ENCODE peak calls at places on chromosome 2, in six cellular contexts. K is trophoblast cell, Q is H9, U is H1, P is IMR-90, T is neuronal stem cell. D is an unnamed sample.

GRCh38 chr2:16228471-16228870 is 288.1 kb downstream of the MYCN start:
- DNase-seq in T (no peak), Q (no peak), U (no peak), P (no peak), K (no peak), D (no peak)

GRCh38 chr2:217593732-217594131 is 409.1 kb downstream of the TNS1 start:
- DNase-seq in K (no peak), U (no peak), T (no peak), Q (no peak), P (no peak), D (no peak)

GRCh38 chr2:218984239-218985020 is 554 bp downstream of the FEV start:
- DNase-seq in K (no peak), U (peak; percentile 73), Q (peak; percentile 58), P (no peak), T (no peak), D (no peak)

GRCh38 chr2:181764095-181764963 is 84.0 kb upstream of the NEUROD1 start:
- DNase-seq in K (no peak), P (no peak), T (no peak), Q (no peak), U (no peak), D (no peak)

GRCh38 chr2:241051578-241052487 is 50.3 kb downstream of the MTERF4 start:
- DNase-seq in P (no peak), U (peak; percentile 37), T (no peak), K (no peak), Q (no peak), D (no peak)

GRCh38 chr2:127607399-127607908 is 38.5 kb upstream of the GPR17 start:
- DNase-seq in U (no peak), P (no peak), Q (peak; percentile 12), K (no peak), T (no peak), D (no peak)

GRCh38 chr2:27284989-27285388 is 2.8 kb downstream of the TRIM54 start:
- DNase-seq in Q (no peak), T (no peak), P (no peak), K (no peak), U (no peak), D (no peak)

GRCh38 chr2:238467062-238467461 is 40.3 kb downstream of the ASB1 start:
- DNase-seq in T (no peak), P (no peak), U (no peak), K (no peak), Q (no peak), D (no peak)

GRCh38 chr2:40820319-40820718 is 368.4 kb upstream of the SLC8A1 start:
- DNase-seq in U (no peak), P (peak; percentile 1), K (no peak), T (no peak), Q (no peak), D (no peak)

GRCh38 chr2:34104601-34105000 is 505.5 kb upstream of the FAM98A start:
- DNase-seq in K (no peak), T (no peak), Q (no peak), U (no peak), P (peak; percentile 23), D (peak; percentile 17)

GRCh38 chr2:45968946-45969584 is 317.6 kb downstream of the PRKCE start:
- DNase-seq in K (no peak), P (peak; percentile 45), U (no peak), Q (no peak), T (no peak), D (no peak)

GRCh38 chr2:185978634-185979405 is 240.2 kb downstream of the FSIP2 start:
- DNase-seq in P (peak; percentile 4), T (no peak), U (no peak), Q (no peak), K (no peak), D (peak; percentile 80)

GRCh38 chr2:185979546-185980071 is 241.0 kb downstream of the FSIP2 start:
- DNase-seq in U (no peak), P (no peak), Q (no peak), K (peak; percentile 51), T (no peak), D (peak; percentile 52)

GRCh38 chr2:185984670-185985069 is 246.1 kb downstream of the FSIP2 start:
- DNase-seq in Q (no peak), K (no peak), P (no peak), U (no peak), T (no peak), D (peak; percentile 53)

DNA sequence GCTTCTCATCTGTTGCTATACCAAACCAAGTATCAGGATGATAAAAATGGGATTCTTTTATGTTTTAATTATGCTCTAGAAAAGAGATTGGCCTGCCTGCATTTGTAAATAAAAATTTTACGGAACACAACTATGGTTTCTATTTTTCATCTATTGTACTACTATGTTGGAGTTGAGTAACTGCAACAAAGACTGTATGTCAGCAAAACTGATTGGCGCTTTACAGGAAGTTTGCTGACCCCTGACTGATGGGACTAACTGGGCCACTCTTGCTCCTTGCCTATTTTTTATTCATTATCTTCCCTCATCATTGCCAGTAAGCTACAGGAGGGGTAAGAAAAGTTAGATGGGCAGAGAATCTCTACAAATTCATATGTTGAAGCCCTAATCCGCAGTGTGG is 242.3 kb downstream of the FSIP2 start:
- DNase-seq in P (no peak), U (no peak), Q (no peak), K (no peak), T (no peak), D (no peak)
- H3K9ac ChIP-seq in P (no peak overlapping the region), U (no peak overlapping the region), Q (no peak overlapping the region), K (no peak overlapping the region), T (no peak overlapping the region), D (no peak overlapping the region)

DNA sequence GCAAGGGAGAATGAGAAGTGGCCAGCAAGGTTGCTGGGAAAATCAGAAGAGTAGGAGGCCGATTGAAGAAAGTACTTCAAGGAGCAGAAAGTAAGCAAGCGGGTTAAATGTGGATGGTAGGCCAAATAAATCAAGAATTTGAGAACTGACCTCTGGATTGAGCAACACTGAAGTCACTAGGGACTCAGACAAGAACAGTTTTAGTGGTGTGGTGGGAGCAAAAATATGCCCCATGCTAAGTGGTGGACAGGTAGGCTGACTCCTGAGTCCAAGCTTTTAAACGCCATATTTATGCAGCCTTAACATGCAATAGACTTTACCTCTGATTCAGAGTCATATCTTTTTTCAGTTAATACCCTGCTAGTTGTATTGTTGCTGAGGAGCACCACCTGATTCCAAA is 4.5 kb downstream of the TRABD2A start:
- DNase-seq in U (no peak), Q (no peak), P (no peak), K (no peak), T (no peak), D (no peak)
- H3K14ac ChIP-seq in U (no peak overlapping the region), Q (no peak overlapping the region), P (no peak overlapping the region), K (no peak overlapping the region), T (no peak overlapping the region), D (no peak overlapping the region)

GRCh38 chr2:6647028-6647427 is 218.7 kb downstream of the CMPK2 start:
- DNase-seq in U (no peak), K (no peak), T (no peak), Q (no peak), P (no peak), D (no peak)
- H3K9ac ChIP-seq in U (no peak overlapping the region), K (no peak overlapping the region), T (no peak overlapping the region), Q (no peak overlapping the region), P (no peak overlapping the region), D (no peak overlapping the region)

GRCh38 chr2:23447405-23447804 is 62.4 kb downstream of the KLHL29 start:
- DNase-seq in T (no peak), U (no peak), K (no peak), P (no peak), Q (no peak), D (no peak)
- H3K14ac ChIP-seq in T (no peak overlapping the region), U (no peak overlapping the region), K (no peak overlapping the region), P (no peak overlapping the region), Q (no peak overlapping the region), D (no peak overlapping the region)

GRCh38 chr2:85326406-85326945 is 1.3 kb downstream of the TGOLN2 start:
- DNase-seq in K (no peak), U (no peak), T (no peak), Q (no peak), P (peak; percentile 43), D (peak; percentile 30)

GRCh38 chr2:85330839-85331636 is 3.2 kb upstream of the TGOLN2 start:
- DNase-seq in T (no peak), P (no peak), K (no peak), Q (no peak), U (no peak), D (no peak)

GRCh38 chr2:85327757-85328617 is at the start of gene TGOLN2:
- DNase-seq in U (peak; percentile 94), T (peak; percentile 85), P (peak; percentile 85), Q (peak; percentile 91), K (peak; percentile 93), D (peak; percentile 93)

GRCh38 chr2:85326946-85327756 is 638 bp downstream of the TGOLN2 start:
- DNase-seq in P (peak; percentile 45), Q (peak; percentile 41), K (no peak), U (no peak), T (peak; percentile 33), D (peak; percentile 59)

DNA sequence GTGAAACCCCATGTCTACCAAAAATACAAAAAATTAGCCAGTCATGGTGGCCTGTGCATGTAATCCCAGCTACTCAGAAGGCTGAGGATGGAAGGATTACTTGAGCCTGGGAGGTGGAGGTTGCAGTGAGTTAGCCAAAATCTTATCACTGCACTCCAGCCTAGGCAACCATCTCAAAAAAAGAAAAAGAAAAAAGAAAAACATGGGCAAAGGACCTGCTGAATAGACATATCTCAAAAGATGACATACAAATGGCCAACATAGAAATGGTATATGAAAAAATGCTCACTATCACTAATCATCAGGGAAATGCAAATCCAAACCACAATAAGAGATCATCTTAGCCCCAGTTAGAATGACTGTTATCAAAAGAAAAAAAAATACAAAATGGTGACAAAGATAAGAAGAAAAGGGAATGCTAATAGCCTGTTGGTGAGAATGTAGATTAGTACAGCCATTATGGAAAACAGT is 1.4 kb upstream of the TGOLN2 start:
- DNase-seq in Q (no peak), P (no peak), T (no peak), U (no peak), K (no peak), D (no peak)
- H3K9ac ChIP-seq in Q (no peak overlapping the region), P (no peak overlapping the region), T (no peak overlapping the region), U (no peak overlapping the region), K (no peak overlapping the region), D (peak overlapping the region; percentile 94)

GRCh38 chr2:96555146-96555610 is 18.6 kb downstream of the ARID5A start:
- DNase-seq in T (no peak), U (no peak), Q (no peak), K (no peak), P (no peak), D (no peak)
- H3K14ac ChIP-seq in T (no peak overlapping the region), U (no peak overlapping the region), Q (no peak overlapping the region), K (no peak overlapping the region), P (no peak overlapping the region), D (no peak overlapping the region)

GRCh38 chr2:233124449-233125080 is 64.4 kb downstream of the INPP5D start:
- DNase-seq in Q (no peak), K (no peak), P (no peak), U (no peak), T (no peak), D (no peak)
- H3K9ac ChIP-seq in Q (no peak overlapping the region), K (no peak overlapping the region), P (no peak overlapping the region), U (no peak overlapping the region), T (peak overlapping the region; percentile 21), D (no peak overlapping the region)

DNA sequence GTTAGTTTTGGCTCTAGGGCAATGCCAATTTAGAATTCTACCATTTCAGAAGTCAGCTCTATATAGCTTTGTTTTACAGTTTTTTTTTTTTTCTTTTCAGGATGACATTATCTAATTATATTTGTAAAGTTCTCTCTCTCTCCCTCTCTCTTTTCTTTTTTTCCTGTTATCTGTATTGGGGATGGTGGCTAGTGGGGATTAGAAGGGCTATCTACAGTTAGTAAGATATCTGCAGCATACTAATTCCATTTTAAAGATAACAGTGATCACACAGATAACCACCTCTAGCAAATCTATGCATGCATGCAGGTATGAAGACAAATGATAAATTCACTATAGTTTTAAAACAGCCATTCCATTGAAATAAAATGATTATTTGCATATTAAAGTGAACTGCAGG is 438.9 kb downstream of the ERBB4 start:
- DNase-seq in Q (no peak), T (no peak), K (no peak), U (no peak), P (no peak), D (no peak)
- H3K14ac ChIP-seq in Q (no peak overlapping the region), T (no peak overlapping the region), K (no peak overlapping the region), U (no peak overlapping the region), P (no peak overlapping the region), D (no peak overlapping the region)

GRCh38 chr2:21155365-21156136 is 31.8 kb downstream of the TDRD15 start:
- DNase-seq in Q (no peak), P (no peak), T (no peak), U (no peak), K (no peak), D (no peak)
- H3K9ac ChIP-seq in Q (no peak overlapping the region), P (no peak overlapping the region), T (no peak overlapping the region), U (no peak overlapping the region), K (no peak overlapping the region), D (no peak overlapping the region)